ENCODE peak calls at places on chromosomes 5 and 9, in ten cellular contexts. J is AG20443; K is T-helper 1 cell; C is activated CD4-positive, CD25-positive, alpha-beta regulatory T cell; M is RPMI7951; A is stimulated activated CD4-positive, alpha-beta T cell treated with anti-CD3 and anti-CD28 coated beads, Interleukin-1b, Interleukin-23, amount 100 ng/mL, for 4 hours; Z is T-helper 17 cell; P is cardiac muscle cell; D is Calu3; U is fibroblast of mammary gland. X is an unnamed sample.

GRCh38 chr5:61311056-61311455 is 21.0 kb upstream of the ZSWIM6 start:
- DNase-seq in J (no peak), K (no peak), C (no peak), M (no peak), A (no peak), Z (no peak), P (no peak), D (no peak), U (no peak), X (no peak)

GRCh38 chr5:76818844-76819831 is at the start of gene F2RL1:
- DNase-seq in J (peak; percentile 76), K (peak; percentile 53), C (peak; percentile 29), M (peak; percentile 69), A (peak; percentile 57), Z (peak; percentile 49), P (peak; percentile 68), D (peak; percentile 96), U (peak; percentile 68), X (peak; percentile 31)

GRCh38 chr5:178273665-178274541 is 41.3 kb upstream of the PHYKPL start:
- DNase-seq in J (no peak), K (no peak), C (no peak), M (peak; percentile 35), A (no peak), Z (no peak), P (no peak), D (no peak), U (no peak), X (no peak)

GRCh38 chr5:164052536-164053090 is 547.2 kb downstream of the MAT2B start:
- DNase-seq in J (no peak), K (no peak), C (no peak), M (no peak), A (no peak), Z (no peak), P (no peak), D (no peak), U (peak; percentile 13), X (no peak)

GRCh38 chr9:134871941-134872340 is 8.7 kb upstream of the FCN2 start:
- DNase-seq in J (no peak), K (no peak), C (no peak), M (no peak), A (no peak), Z (no peak), P (no peak), D (no peak), U (no peak), X (no peak)

GRCh38 chr5:113264061-113264460 is 170.7 kb downstream of the TSSK1B start:
- DNase-seq in J (no peak), K (no peak), C (no peak), M (no peak), A (no peak), Z (no peak), P (no peak), D (no peak), U (peak; percentile 46), X (no peak)

GRCh38 chr5:132607133-132607532 is 50.4 kb downstream of the RAD50 start:
- DNase-seq in J (no peak), K (no peak), C (no peak), M (no peak), A (no peak), Z (no peak), P (no peak), D (no peak), U (no peak), X (no peak)

GRCh38 chr9:76292246-76292645 is 102.0 kb downstream of the RFK start:
- DNase-seq in J (peak; percentile 16), K (no peak), C (no peak), M (no peak), A (no peak), Z (no peak), P (no peak), D (no peak), U (peak; percentile 52), X (no peak)

GRCh38 chr5:102731704-102732103 is 23.4 kb upstream of the PAM start:
- DNase-seq in J (no peak), K (no peak), C (no peak), M (no peak), A (no peak), Z (no peak), P (no peak), D (no peak), U (no peak), X (no peak)

GRCh38 chr9:108323615-108324014 is 532.2 kb downstream of the ACTL7B start:
- DNase-seq in J (no peak), K (no peak), C (no peak), M (no peak), A (no peak), Z (no peak), P (no peak), D (no peak), U (peak; percentile 36), X (no peak)

GRCh38 chr5:28516657-28517175 is 1478.3 kb upstream of the CDH9 start:
- DNase-seq in J (no peak), K (no peak), C (no peak), M (no peak), A (no peak), Z (no peak), P (no peak), D (no peak), U (no peak), X (no peak)

GRCh38 chr5:124706729-124707361 is 39.6 kb downstream of the ZNF608 start:
- DNase-seq in J (peak; percentile 33), K (no peak), C (no peak), M (peak; percentile 42), A (no peak), Z (no peak), P (peak; percentile 89), D (no peak), U (peak; percentile 53), X (no peak)